ENCODE peak calls at places on chromosomes 6 and 20, in eight cellular contexts. P is NCI-H1105; Z is HEK293T; U is SK-N-SH; V is NCI-H345; R is GM12865; O is lung microvascular endothelial cell; Y is stimulated activated naive B cell treated with anti-CD40 and anti-IgM and Interleukin-4, amounts not matched to agents 10 μg/mL and 1 μg/mL and 100 μg/mL, for 72 hours. G is an unnamed sample.

GRCh38 chr6:160462551-160463109 is 114.5 kb downstream of the SLC22A3 start:
- DNase-seq in V (no peak), Y (peak; percentile 26), R (peak; percentile 81), U (no peak), P (no peak), O (peak; percentile 92), Z (no peak), G (no peak)

GRCh38 chr6:111598211-111598610 is 7.5 kb downstream of the TRAF3IP2 start:
- DNase-seq in V (no peak), Y (no peak), Z (no peak), P (no peak), R (no peak), O (no peak), U (no peak), G (no peak)

GRCh38 chr6:71396410-71396801 is 107.8 kb downstream of the OGFRL1 start:
- DNase-seq in P (no peak), Y (no peak), R (peak; percentile 44), V (no peak), O (no peak), U (no peak), Z (no peak), G (no peak)

GRCh38 chr20:48034754-48035153 is 249.5 kb upstream of the SULF2 start:
- DNase-seq in V (no peak), Y (no peak), Z (no peak), R (no peak), O (no peak), U (no peak), P (no peak), G (no peak)

GRCh38 chr6:56475736-56476457 is 166.8 kb downstream of the DST start:
- DNase-seq in P (peak; percentile 66), Y (no peak), O (peak; percentile 55), Z (no peak), U (peak; percentile 33), R (no peak), V (peak; percentile 59), G (peak; percentile 65)

GRCh38 chr6:138575257-138575656 is 76.0 kb upstream of the NHSL1 start:
- DNase-seq in P (no peak), Y (no peak), O (no peak), V (no peak), U (no peak), Z (no peak), R (no peak), G (no peak)

GRCh38 chr6:154289818-154290508 is 66.6 kb downstream of the IPCEF1 start:
- DNase-seq in R (no peak), U (no peak), Z (no peak), Y (no peak), O (no peak), V (no peak), P (no peak), G (no peak)

GRCh38 chr20:22771706-22772105 is 187.3 kb upstream of the FOXA2 start:
- DNase-seq in Z (no peak), Y (no peak), U (no peak), O (no peak), R (no peak), V (no peak), P (no peak), G (no peak)

GRCh38 chr6:135867332-135867731 is 15.8 kb downstream of the PDE7B start:
- DNase-seq in Z (no peak), P (no peak), V (no peak), R (no peak), Y (no peak), O (no peak), U (no peak), G (no peak)

GRCh38 chr6:25485820-25486559 is 166.0 kb upstream of the SCGN start:
- DNase-seq in Z (peak; percentile 21), U (peak; percentile 39), V (peak; percentile 97), Y (no peak), O (peak; percentile 3), P (peak; percentile 90), R (no peak), G (peak; percentile 65)

GRCh38 chr20:54633903-54634302 is 158.5 kb downstream of the DOK5 start:
- DNase-seq in R (peak; percentile 90), O (no peak), Y (peak; percentile 49), U (no peak), V (no peak), P (no peak), Z (no peak), G (no peak)

GRCh38 chr6:137519629-137520176 is 25.5 kb upstream of the OLIG3 start:
- DNase-seq in R (no peak), O (no peak), U (no peak), Y (no peak), V (no peak), Z (no peak), P (no peak), G (no peak)

GRCh38 chr6:23244300-23244699 is 674.9 kb downstream of the HDGFL1 start:
- DNase-seq in Y (no peak), R (no peak), P (no peak), Z (no peak), O (no peak), V (no peak), U (no peak), G (no peak)

GRCh38 chr6:2534406-2535139 is 216.1 kb downstream of the MYLK4 start:
- DNase-seq in P (no peak), U (no peak), R (no peak), Z (no peak), O (peak; percentile 44), V (no peak), Y (no peak), G (no peak)

GRCh38 chr20:21391495-21392298 is 5.6 kb downstream of the NKX2-4 start:
- DNase-seq in R (no peak), Z (no peak), P (no peak), V (no peak), O (peak; percentile 8), U (peak; percentile 36), Y (no peak), G (peak; percentile 32)

GRCh38 chr6:125190667-125191066 is 37.1 kb downstream of the TPD52L1 start:
- DNase-seq in P (no peak), O (no peak), U (no peak), Z (no peak), Y (no peak), V (peak; percentile 14), R (no peak), G (no peak)

GRCh38 chr6:119035459-119035858 is 43.0 kb downstream of the FAM184A start:
- DNase-seq in V (no peak), P (no peak), Z (no peak), R (no peak), O (no peak), U (no peak), Y (no peak), G (no peak)

GRCh38 chr6:83514877-83515466 is 2.6 kb downstream of the PRSS35 start:
- DNase-seq in Z (peak; percentile 40), U (peak; percentile 50), P (peak; percentile 26), O (peak; percentile 74), V (peak; percentile 63), R (peak; percentile 68), Y (no peak), G (peak; percentile 44)

GRCh38 chr6:151757506-151757955 is 50.0 kb upstream of the ESR1 start:
- DNase-seq in Y (peak; percentile 29), O (peak; percentile 13), U (no peak), Z (no peak), R (peak; percentile 93), V (no peak), P (no peak), G (no peak)

GRCh38 chr6:14584450-14584849 is 466.9 kb downstream of the CD83 start:
- DNase-seq in O (no peak), Y (no peak), P (no peak), Z (no peak), U (no peak), V (no peak), R (no peak), G (no peak)

GRCh38 chr20:45781391-45781931 is 10.2 kb downstream of the WFDC3 start:
- DNase-seq in Z (no peak), Y (no peak), O (peak; percentile 75), P (no peak), V (no peak), R (no peak), U (no peak), G (no peak)

GRCh38 chr20:62728781-62729300 is 20.2 kb downstream of the NTSR1 start:
- DNase-seq in Y (no peak), V (no peak), O (no peak), P (no peak), R (no peak), U (no peak), Z (no peak), G (no peak)

GRCh38 chr20:64168381-64169088 is 4.3 kb downstream of the MYT1 start:
- DNase-seq in Y (no peak), O (no peak), V (no peak), U (peak; percentile 71), R (no peak), P (no peak), Z (no peak), G (peak; percentile 73)

GRCh38 chr6:125729983-125730382 is 19.4 kb upstream of the HEY2 start:
- DNase-seq in P (no peak), R (no peak), Y (no peak), V (no peak), O (no peak), Z (no peak), U (no peak), G (no peak)

GRCh38 chr6:148887181-148887580 is 140.4 kb downstream of the UST start:
- DNase-seq in P (no peak), O (no peak), U (no peak), Y (no peak), V (no peak), Z (no peak), R (no peak), G (no peak)

GRCh38 chr6:14435291-14435690 is 317.7 kb downstream of the CD83 start:
- DNase-seq in Z (no peak), O (no peak), Y (no peak), V (no peak), R (no peak), P (no peak), U (no peak), G (no peak)

GRCh38 chr6:146246028-146246427 is 217.2 kb downstream of the GRM1 start:
- DNase-seq in R (no peak), P (no peak), Z (no peak), Y (no peak), U (no peak), O (no peak), V (no peak), G (no peak)

GRCh38 chr20:32119734-32120133 is 10.2 kb downstream of the TM9SF4 start:
- DNase-seq in Z (no peak), O (no peak), P (no peak), V (no peak), U (no peak), Y (no peak), R (no peak), G (no peak)

G was measured in D341Med.